ENCODE peak calls at places on chromosomes 12 and 14, in eight cellular contexts. One of them, this sample, is unnamed.

GRCh38 chr14:77339407-77339806 is 18.6 kb downstream of the GSTZ1 start:
- DNase-seq in type B pancreatic cell: no peak
- DNase-seq in HFF-Myc: no peak
- DNase-seq in heart left ventricle: no peak
- DNase-seq in GM12865: no peak
- DNase-seq in cardiac muscle cell: peak; percentile 51
- DNase-seq in T47D: no peak
- DNase-seq in NCI-H1436: no peak
- DNase-seq in this sample: no peak

GRCh38 chr12:132427999-132428871 is 61.7 kb upstream of the FBRSL1 start:
- DNase-seq in HFF-Myc: no peak
- DNase-seq in heart left ventricle: no peak
- DNase-seq in type B pancreatic cell: no peak
- DNase-seq in T47D: no peak
- DNase-seq in cardiac muscle cell: no peak
- DNase-seq in NCI-H1436: peak; percentile 33
- DNase-seq in GM12865: no peak
- DNase-seq in this sample: no peak

GRCh38 chr12:113252494-113252893 is 31.2 kb downstream of the TPCN1 start:
- DNase-seq in T47D: no peak
- DNase-seq in cardiac muscle cell: no peak
- DNase-seq in heart left ventricle: peak; percentile 52
- DNase-seq in GM12865: no peak
- DNase-seq in HFF-Myc: no peak
- DNase-seq in NCI-H1436: no peak
- DNase-seq in type B pancreatic cell: no peak
- DNase-seq in this sample: no peak

GRCh38 chr14:68692916-68693771 is 99.7 kb downstream of the ZFP36L1 start:
- DNase-seq in T47D: no peak
- DNase-seq in heart left ventricle: no peak
- DNase-seq in cardiac muscle cell: peak; percentile 77
- DNase-seq in NCI-H1436: no peak
- DNase-seq in type B pancreatic cell: no peak
- DNase-seq in GM12865: no peak
- DNase-seq in HFF-Myc: no peak
- DNase-seq in this sample: no peak

GRCh38 chr12:92971869-92972524 is 42.9 kb upstream of the EEA1 start:
- DNase-seq in T47D: no peak
- DNase-seq in heart left ventricle: no peak
- DNase-seq in NCI-H1436: no peak
- DNase-seq in cardiac muscle cell: peak; percentile 75
- DNase-seq in GM12865: peak; percentile 65
- DNase-seq in HFF-Myc: no peak
- DNase-seq in type B pancreatic cell: no peak
- DNase-seq in this sample: no peak

GRCh38 chr12:46554461-46554860 is 181.9 kb upstream of the SLC38A2 start:
- DNase-seq in T47D: no peak
- DNase-seq in cardiac muscle cell: no peak
- DNase-seq in heart left ventricle: no peak
- DNase-seq in type B pancreatic cell: no peak
- DNase-seq in HFF-Myc: no peak
- DNase-seq in NCI-H1436: no peak
- DNase-seq in GM12865: no peak
- DNase-seq in this sample: no peak

GRCh38 chr12:22709292-22709691 is 84.3 kb downstream of the ETNK1 start:
- DNase-seq in heart left ventricle: no peak
- DNase-seq in GM12865: peak; percentile 46
- DNase-seq in cardiac muscle cell: peak; percentile 32
- DNase-seq in HFF-Myc: no peak
- DNase-seq in T47D: peak; percentile 62
- DNase-seq in type B pancreatic cell: no peak
- DNase-seq in NCI-H1436: peak; percentile 11
- DNase-seq in this sample: no peak

GRCh38 chr12:91483471-91483985 is 300.9 kb upstream of the DCN start:
- DNase-seq in type B pancreatic cell: no peak
- DNase-seq in NCI-H1436: no peak
- DNase-seq in cardiac muscle cell: peak; percentile 2
- DNase-seq in HFF-Myc: no peak
- DNase-seq in T47D: no peak
- DNase-seq in heart left ventricle: no peak
- DNase-seq in GM12865: no peak
- DNase-seq in this sample: no peak

GRCh38 chr12:107503129-107503850 is 182.3 kb upstream of the PWP1 start:
- DNase-seq in type B pancreatic cell: no peak
- DNase-seq in GM12865: no peak
- DNase-seq in heart left ventricle: no peak
- DNase-seq in cardiac muscle cell: no peak
- DNase-seq in NCI-H1436: no peak
- DNase-seq in HFF-Myc: no peak
- DNase-seq in T47D: no peak
- DNase-seq in this sample: no peak

GRCh38 chr14:49946320-49947141 is 53.6 kb downstream of the ARF6 start:
- DNase-seq in heart left ventricle: peak; percentile 25
- DNase-seq in cardiac muscle cell: peak; percentile 73
- DNase-seq in T47D: no peak
- DNase-seq in HFF-Myc: peak; percentile 79
- DNase-seq in type B pancreatic cell: no peak
- DNase-seq in NCI-H1436: peak; percentile 80
- DNase-seq in GM12865: no peak
- DNase-seq in this sample: peak; percentile 52

GRCh38 chr14:69615471-69616407 is 4.3 kb downstream of the SUSD6 start:
- DNase-seq in type B pancreatic cell: no peak
- DNase-seq in T47D: peak; percentile 44
- DNase-seq in heart left ventricle: peak; percentile 63
- DNase-seq in HFF-Myc: peak; percentile 71
- DNase-seq in GM12865: peak; percentile 96
- DNase-seq in NCI-H1436: no peak
- DNase-seq in cardiac muscle cell: peak; percentile 87
- DNase-seq in this sample: no peak

GRCh38 chr12:96421014-96421413 is 20.8 kb upstream of the CDK17 start:
- DNase-seq in HFF-Myc: no peak
- DNase-seq in NCI-H1436: no peak
- DNase-seq in T47D: no peak
- DNase-seq in heart left ventricle: no peak
- DNase-seq in GM12865: peak; percentile 21
- DNase-seq in cardiac muscle cell: no peak
- DNase-seq in type B pancreatic cell: no peak
- DNase-seq in this sample: no peak

GRCh38 chr12:117498256-117498655 is 136.8 kb upstream of the NOS1 start:
- DNase-seq in T47D: no peak
- DNase-seq in heart left ventricle: no peak
- DNase-seq in type B pancreatic cell: no peak
- DNase-seq in GM12865: no peak
- DNase-seq in NCI-H1436: no peak
- DNase-seq in HFF-Myc: no peak
- DNase-seq in cardiac muscle cell: no peak
- DNase-seq in this sample: no peak

GRCh38 chr14:65961004-65961403 is 525.2 kb upstream of the CCDC196 start:
- DNase-seq in T47D: peak; percentile 48
- DNase-seq in cardiac muscle cell: peak; percentile 79
- DNase-seq in type B pancreatic cell: no peak
- DNase-seq in NCI-H1436: peak; percentile 10
- DNase-seq in GM12865: peak; percentile 65
- DNase-seq in HFF-Myc: no peak
- DNase-seq in heart left ventricle: peak; percentile 40
- DNase-seq in this sample: no peak

GRCh38 chr12:114269153-114269552 is 136.8 kb downstream of the TBX5 start:
- DNase-seq in GM12865: peak; percentile 3
- DNase-seq in NCI-H1436: no peak
- DNase-seq in heart left ventricle: no peak
- DNase-seq in cardiac muscle cell: no peak
- DNase-seq in type B pancreatic cell: no peak
- DNase-seq in HFF-Myc: no peak
- DNase-seq in T47D: no peak
- DNase-seq in this sample: no peak

GRCh38 chr12:47223848-47224213 is 144.1 kb upstream of the AMIGO2 start:
- DNase-seq in HFF-Myc: no peak
- DNase-seq in GM12865: no peak
- DNase-seq in NCI-H1436: no peak
- DNase-seq in heart left ventricle: peak; percentile 53
- DNase-seq in type B pancreatic cell: no peak
- DNase-seq in T47D: no peak
- DNase-seq in cardiac muscle cell: peak; percentile 55
- DNase-seq in this sample: peak; percentile 4

GRCh38 chr14:65336191-65336591 is 76.3 kb upstream of the FUT8 start:
- DNase-seq in GM12865: peak; percentile 75
- DNase-seq in heart left ventricle: no peak
- DNase-seq in cardiac muscle cell: peak; percentile 64
- DNase-seq in type B pancreatic cell: no peak
- DNase-seq in T47D: no peak
- DNase-seq in NCI-H1436: no peak
- DNase-seq in HFF-Myc: no peak
- DNase-seq in this sample: no peak

GRCh38 chr14:95533391-95533821 is 1.4 kb upstream of the GLRX5 start:
- DNase-seq in heart left ventricle: no peak
- DNase-seq in HFF-Myc: no peak
- DNase-seq in NCI-H1436: peak; percentile 66
- DNase-seq in GM12865: peak; percentile 52
- DNase-seq in cardiac muscle cell: peak; percentile 64
- DNase-seq in T47D: no peak
- DNase-seq in type B pancreatic cell: no peak
- DNase-seq in this sample: no peak

GRCh38 chr14:24310387-24310665 is 386 bp downstream of the LTB4R2 start:
- DNase-seq in HFF-Myc: no peak
- DNase-seq in type B pancreatic cell: no peak
- DNase-seq in NCI-H1436: no peak
- DNase-seq in heart left ventricle: no peak
- DNase-seq in cardiac muscle cell: no peak
- DNase-seq in T47D: no peak
- DNase-seq in GM12865: no peak
- DNase-seq in this sample: no peak

GRCh38 chr14:21300892-21301291 is 21.0 kb downstream of the RPGRIP1 start:
- DNase-seq in T47D: peak; percentile 26
- DNase-seq in type B pancreatic cell: no peak
- DNase-seq in heart left ventricle: peak; percentile 33
- DNase-seq in cardiac muscle cell: no peak
- DNase-seq in NCI-H1436: no peak
- DNase-seq in HFF-Myc: no peak
- DNase-seq in GM12865: peak; percentile 28
- DNase-seq in this sample: no peak

GRCh38 chr12:14886271-14886670 is 617 bp upstream of the MGP start:
- DNase-seq in cardiac muscle cell: no peak
- DNase-seq in type B pancreatic cell: no peak
- DNase-seq in GM12865: no peak
- DNase-seq in NCI-H1436: peak; percentile 20
- DNase-seq in heart left ventricle: no peak
- DNase-seq in HFF-Myc: no peak
- DNase-seq in T47D: peak; percentile 66
- DNase-seq in this sample: no peak

GRCh38 chr12:79326225-79326624 is 364.5 kb downstream of the PAWR start:
- DNase-seq in GM12865: no peak
- DNase-seq in T47D: no peak
- DNase-seq in HFF-Myc: no peak
- DNase-seq in NCI-H1436: peak; percentile 7
- DNase-seq in heart left ventricle: no peak
- DNase-seq in type B pancreatic cell: no peak
- DNase-seq in cardiac muscle cell: no peak
- DNase-seq in this sample: no peak

GRCh38 chr12:55041651-55042050 is 21.9 kb downstream of the NEUROD4 start:
- DNase-seq in heart left ventricle: no peak
- DNase-seq in HFF-Myc: no peak
- DNase-seq in cardiac muscle cell: no peak
- DNase-seq in type B pancreatic cell: no peak
- DNase-seq in NCI-H1436: no peak
- DNase-seq in T47D: no peak
- DNase-seq in GM12865: no peak
- DNase-seq in this sample: no peak